ENCODE peak calls at places on chromosome 16, in six cellular contexts. G is NB4, H is GM12878, Y is K562, X is esophagus squamous epithelium, O is IMR-90. S is an unnamed sample.
A peak's percentile ranks its signal among the peaks of the same experiment; 100 is the strongest.

GRCh38 chr16:78925071-78925714 is 675.3 kb downstream of the MAF start:
- DNase-seq in G (peak; percentile 58), H (no peak), Y (peak; percentile 53), X (no peak), O (no peak), S (peak; percentile 19)

GRCh38 chr16:65895906-65896305 is 470.6 kb upstream of the CDH5 start:
- DNase-seq in G (no peak), H (no peak), Y (no peak), X (no peak), O (no peak), S (no peak)

GRCh38 chr16:85980686-85981085 is 81.7 kb downstream of the IRF8 start:
- DNase-seq in G (no peak), H (no peak), Y (no peak), X (no peak), O (no peak), S (no peak)

GRCh38 chr16:88731699-88732098 is 25.4 kb downstream of the CTU2 start:
- DNase-seq in G (no peak), H (no peak), Y (peak; percentile 70), X (peak; percentile 84), O (no peak), S (no peak)

GRCh38 chr16:58481931-58482330 is 18.0 kb upstream of the NDRG4 start:
- DNase-seq in G (no peak), H (no peak), Y (no peak), X (no peak), O (no peak), S (no peak)

GRCh38 chr16:53781023-53781605 is 77.2 kb downstream of the FTO start:
- DNase-seq in G (no peak), H (no peak), Y (no peak), X (no peak), O (peak; percentile 67), S (no peak)

GRCh38 chr16:78235168-78235800 is 135.8 kb downstream of the WWOX start:
- DNase-seq in G (peak; percentile 75), H (peak; percentile 7), Y (peak; percentile 76), X (no peak), O (peak; percentile 57), S (peak; percentile 65)

GRCh38 chr16:35431829-35432663 is 1972.6 kb downstream of the TP53TG3F start:
- DNase-seq in G (peak; percentile 61), H (no peak), Y (peak; percentile 46), X (no peak), O (no peak), S (peak; percentile 8)

GRCh38 chr16:50671644-50672260 is 9.4 kb downstream of the SNX20 start:
- DNase-seq in G (peak; percentile 81), H (no peak), Y (peak; percentile 45), X (no peak), O (peak; percentile 16), S (peak; percentile 54)

GRCh38 chr16:47779201-47780016 is 318.3 kb downstream of the PHKB start:
- DNase-seq in G (peak; percentile 29), H (peak; percentile 5), Y (peak; percentile 52), X (no peak), O (peak; percentile 28), S (peak; percentile 32)

GRCh38 chr16:59126486-59126885 is 392.4 kb upstream of the GOT2 start:
- DNase-seq in G (no peak), H (no peak), Y (no peak), X (no peak), O (no peak), S (no peak)

GRCh38 chr16:88468289-88469129 is 15.4 kb downstream of the ZFPM1 start:
- DNase-seq in G (peak; percentile 87), H (no peak), Y (peak; percentile 95), X (no peak), O (peak; percentile 19), S (peak; percentile 83)

GRCh38 chr16:82699711-82700495 is 73.1 kb downstream of the CDH13 start:
- DNase-seq in G (peak; percentile 6), H (no peak), Y (no peak), X (no peak), O (peak; percentile 80), S (no peak)

GRCh38 chr16:67430504-67431076 is 331 bp upstream of the HSD11B2 start:
- DNase-seq in G (no peak), H (no peak), Y (peak; percentile 89), X (no peak), O (no peak), S (no peak)

GRCh38 chr16:4134434-4134833 is 18.2 kb upstream of the ADCY9 start:
- DNase-seq in G (no peak), H (no peak), Y (no peak), X (no peak), O (no peak), S (no peak)

GRCh38 chr16:83441523-83441922 is 366.3 kb upstream of the HSBP1 start:
- DNase-seq in G (no peak), H (no peak), Y (no peak), X (no peak), O (peak; percentile 10), S (no peak)

GRCh38 chr16:4309833-4310266 is 6.0 kb upstream of the GLIS2 start:
- DNase-seq in G (no peak), H (no peak), Y (no peak), X (no peak), O (peak; percentile 93), S (peak; percentile 70)

GRCh38 chr16:8848939-8849391 is 19.8 kb downstream of the CARHSP1 start:
- DNase-seq in G (peak; percentile 17), H (no peak), Y (no peak), X (no peak), O (peak; percentile 75), S (no peak)

GRCh38 chr16:52825882-52826281 is 226.8 kb downstream of the CHD9NB start:
- DNase-seq in G (no peak), H (no peak), Y (no peak), X (no peak), O (no peak), S (no peak)

GRCh38 chr16:546909-547770 is 13.1 kb upstream of the PRR35 start:
- DNase-seq in G (peak; percentile 95), H (no peak), Y (peak; percentile 55), X (no peak), O (peak; percentile 16), S (peak; percentile 83)

GRCh38 chr16:19228575-19228974 is 57.0 kb upstream of the CLEC19A start:
- DNase-seq in G (no peak), H (no peak), Y (no peak), X (no peak), O (no peak), S (no peak)

GRCh38 chr16:46620265-46621005 is 744 bp downstream of the SHCBP1 start:
- DNase-seq in G (peak; percentile 79), H (no peak), Y (peak; percentile 36), X (no peak), O (no peak), S (peak; percentile 79)

GRCh38 chr16:454397-454940 is 29.0 kb downstream of the RAB11FIP3 start:
- DNase-seq in G (no peak), H (no peak), Y (no peak), X (no peak), O (no peak), S (no peak)

GRCh38 chr16:14303654-14304394 is 232.7 kb downstream of the MRTFB start:
- DNase-seq in G (no peak), H (no peak), Y (peak; percentile 54), X (no peak), O (no peak), S (no peak)

GRCh38 chr16:27745348-27745747 is 195.4 kb downstream of the KATNIP start:
- DNase-seq in G (peak; percentile 46), H (no peak), Y (peak; percentile 54), X (no peak), O (peak; percentile 23), S (no peak)

GRCh38 chr16:88023366-88023765 is 72.1 kb downstream of the BANP start:
- DNase-seq in G (no peak), H (no peak), Y (no peak), X (no peak), O (no peak), S (no peak)

GRCh38 chr16:82943371-82943770 is 316.6 kb downstream of the CDH13 start:
- DNase-seq in G (no peak), H (no peak), Y (no peak), X (no peak), O (peak; percentile 32), S (no peak)

GRCh38 chr16:31189412-31189778 is 9.5 kb downstream of the FUS start:
- DNase-seq in G (no peak), H (no peak), Y (no peak), X (no peak), O (no peak), S (no peak)

GRCh38 chr16:31187808-31188189 is 7.9 kb downstream of the FUS start:
- DNase-seq in G (no peak), H (no peak), Y (no peak), X (no peak), O (no peak), S (no peak)

GRCh38 chr16:31186930-31187807 is 7.2 kb downstream of the FUS start:
- DNase-seq in G (no peak), H (no peak), Y (no peak), X (no peak), O (no peak), S (no peak)

GRCh38 chr16:31190061-31190460 is 10.1 kb downstream of the FUS start:
- DNase-seq in G (peak; percentile 1), H (no peak), Y (no peak), X (no peak), O (no peak), S (no peak)

GRCh38 chr16:31188450-31189411 is 8.8 kb downstream of the FUS start:
- DNase-seq in G (no peak), H (no peak), Y (no peak), X (no peak), O (no peak), S (no peak)
- TF ChIP-seq POLR2A in G (no peak), H (peak; percentile 38), Y (peak; percentile 49), X (no peak), O (peak; percentile 20), S (no peak)

GRCh38 chr16:70438983-70439862 is at the start of gene ST3GAL2:
- DNase-seq in G (peak; percentile 97), H (peak; percentile 74), Y (peak; percentile 98), X (peak; percentile 81), O (peak; percentile 89), S (peak; percentile 98)
- TF ChIP-seq POLR2A in G (no peak), H (peak; percentile 67), Y (peak; percentile 58), X (no peak), O (no peak), S (peak; percentile 31)

GRCh38 chr16:10539256-10539655 is 41.1 kb downstream of the EMP2 start:
- DNase-seq in G (no peak), H (no peak), Y (no peak), X (no peak), O (no peak), S (no peak)
- TF ChIP-seq POLR2A in G (no peak), H (no peak), Y (no peak), X (no peak), O (no peak), S (no peak)

DNA sequence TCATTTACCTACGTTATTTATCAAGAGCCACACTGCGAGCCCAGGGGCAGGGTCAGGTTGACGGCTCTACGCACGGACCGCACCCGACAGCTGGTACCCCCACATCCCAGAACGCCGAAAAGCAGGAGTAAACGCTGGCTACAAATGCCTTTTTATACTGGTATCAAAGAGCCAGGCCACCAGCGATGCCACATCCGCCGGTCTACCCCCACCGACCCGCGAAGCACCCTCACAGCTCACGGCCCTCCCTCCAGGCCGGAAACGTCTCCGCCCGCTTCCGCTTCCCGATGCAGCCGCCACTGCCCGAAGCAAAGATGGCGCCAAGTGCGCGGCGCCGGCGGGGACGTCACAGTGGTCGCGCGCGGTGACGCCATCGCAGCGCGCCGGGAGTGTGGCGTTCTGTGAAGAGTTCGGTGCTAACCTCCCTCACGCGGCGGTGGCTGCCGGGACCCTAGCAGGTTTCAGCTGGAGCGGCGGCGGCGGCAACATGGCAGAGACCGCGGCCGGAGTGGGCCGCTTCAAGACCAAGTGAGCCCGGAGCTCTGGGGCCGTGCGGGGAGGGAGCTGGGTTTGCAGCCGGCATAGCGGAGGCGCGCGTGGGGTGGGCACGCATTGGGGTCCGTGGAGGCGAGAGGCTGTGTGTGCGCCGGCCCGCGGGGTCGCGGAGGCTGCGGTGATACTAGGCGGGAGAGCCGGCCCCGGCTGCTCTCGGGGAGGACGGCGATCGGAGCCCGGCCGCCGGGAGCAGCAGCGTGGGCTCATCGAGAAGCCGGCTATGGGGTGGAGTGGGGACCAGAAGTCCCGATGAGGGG is at the start of gene TBL3:
- DNase-seq in G (peak; percentile 97), H (peak; percentile 70), Y (peak; percentile 92), X (peak; percentile 70), O (peak; percentile 92), S (peak; percentile 97)
- TF ChIP-seq POLR2A in G (peak; percentile 94), H (peak; percentile 97), Y (peak; percentile 87), X (peak; percentile 94), O (peak; percentile 94), S (peak; percentile 97)

S was measured in erythroblast.